ENCODE peak calls at places on chromosomes 3 and 15, in seven cellular contexts. S is lower lobe of right lung, C is upper lobe of right lung, E is GM20000, T is sigmoid colon, Z is choroid plexus epithelial cell, I is BE2C. A is an unnamed sample.

GRCh38 chr3:61954097-61954528 is 392.7 kb downstream of the PTPRG start:
- DNase-seq in S (no peak), C (no peak), E (no peak), T (no peak), Z (peak; percentile 81), I (no peak), A (no peak)

GRCh38 chr3:117549716-117550115 is 840.1 kb downstream of the TUSC7 start:
- DNase-seq in S (no peak), C (no peak), E (no peak), T (no peak), Z (peak; percentile 10), I (no peak), A (no peak)

GRCh38 chr3:105473521-105474223 is 107.0 kb downstream of the ALCAM start:
- DNase-seq in S (no peak), C (no peak), E (no peak), T (no peak), Z (peak; percentile 91), I (no peak), A (no peak)

GRCh38 chr15:67193223-67194009 is 61.0 kb downstream of the AAGAB start:
- DNase-seq in S (no peak), C (no peak), E (no peak), T (peak; percentile 79), Z (peak; percentile 74), I (no peak), A (no peak)

GRCh38 chr3:170307998-170308398 is 49.5 kb upstream of the SKIL start:
- DNase-seq in S (peak; percentile 51), C (no peak), E (no peak), T (no peak), Z (no peak), I (no peak), A (no peak)

GRCh38 chr3:26624209-26624775 is 1.7 kb downstream of the LRRC3B start:
- DNase-seq in S (no peak), C (no peak), E (no peak), T (peak; percentile 58), Z (no peak), I (no peak), A (peak; percentile 56)

GRCh38 chr3:67654832-67655152 is 380 bp upstream of the SUCLG2 start:
- DNase-seq in S (no peak), C (no peak), E (no peak), T (no peak), Z (no peak), I (no peak), A (no peak)

GRCh38 chr3:119035014-119035346 is 334 bp upstream of the IGSF11 start:
- DNase-seq in S (no peak), C (no peak), E (no peak), T (no peak), Z (no peak), I (no peak), A (no peak)

GRCh38 chr3:155106059-155106458 is 25.9 kb downstream of the MME start:
- DNase-seq in S (no peak), C (no peak), E (no peak), T (no peak), Z (no peak), I (no peak), A (no peak)

GRCh38 chr3:135757421-135757820 is 208.1 kb upstream of the PPP2R3A start:
- DNase-seq in S (no peak), C (no peak), E (no peak), T (no peak), Z (no peak), I (no peak), A (no peak)

GRCh38 chr15:86663304-86663703 is 583.6 kb downstream of the AGBL1 start:
- DNase-seq in S (no peak), C (no peak), E (no peak), T (no peak), Z (no peak), I (no peak), A (no peak)

GRCh38 chr3:42270561-42270960 is 4.6 kb upstream of the CCK start:
- DNase-seq in S (no peak), C (no peak), E (no peak), T (no peak), Z (no peak), I (no peak), A (no peak)

GRCh38 chr3:36212291-36212690 is 168.0 kb upstream of the STAC start:
- DNase-seq in S (no peak), C (no peak), E (no peak), T (no peak), Z (peak; percentile 56), I (no peak), A (no peak)

GRCh38 chr15:43253431-43254403 is 13.0 kb downstream of the TGM5 start:
- DNase-seq in S (no peak), C (no peak), E (peak; percentile 65), T (no peak), Z (peak; percentile 81), I (peak; percentile 28), A (no peak)

GRCh38 chr3:173584093-173584833 is 186.7 kb downstream of the NLGN1 start:
- DNase-seq in S (no peak), C (no peak), E (peak; percentile 6), T (no peak), Z (peak; percentile 30), I (peak; percentile 16), A (peak; percentile 59)

GRCh38 chr15:77014137-77015081 is 19.5 kb downstream of the PSTPIP1 start:
- DNase-seq in S (peak; percentile 76), C (peak; percentile 77), E (peak; percentile 73), T (no peak), Z (no peak), I (peak; percentile 10), A (no peak)

GRCh38 chr3:50388720-50389352 is 29.5 kb upstream of the TMEM115 start:
- DNase-seq in S (no peak), C (no peak), E (no peak), T (no peak), Z (peak; percentile 68), I (no peak), A (no peak)

GRCh38 chr3:176513604-176514003 is 683.7 kb downstream of the TBL1XR1 start:
- DNase-seq in S (no peak), C (no peak), E (no peak), T (no peak), Z (peak; percentile 4), I (peak; percentile 15), A (peak; percentile 51)

GRCh38 chr3:143120716-143121239 is 1.2 kb downstream of the CHST2 start:
- DNase-seq in S (peak; percentile 46), C (peak; percentile 68), E (peak; percentile 78), T (no peak), Z (peak; percentile 65), I (peak; percentile 55), A (peak; percentile 47)

GRCh38 chr3:141789281-141789680 is 26.1 kb downstream of the GRK7 start:
- DNase-seq in S (no peak), C (no peak), E (no peak), T (no peak), Z (peak; percentile 12), I (peak; percentile 19), A (no peak)
- TF ChIP-seq CTCF in S (no peak), C (no peak), E (no peak), T (no peak), Z (no peak), I (no peak), A (no peak)

GRCh38 chr3:102226463-102226862 is 208.4 kb upstream of the ZPLD1 start:
- DNase-seq in S (no peak), C (no peak), E (no peak), T (no peak), Z (no peak), I (no peak), A (no peak)

GRCh38 chr3:102224171-102224570 is 210.6 kb upstream of the ZPLD1 start:
- DNase-seq in S (no peak), C (no peak), E (peak; percentile 18), T (no peak), Z (peak; percentile 59), I (no peak), A (no peak)

GRCh38 chr3:102223139-102223538 is 211.7 kb upstream of the ZPLD1 start:
- DNase-seq in S (no peak), C (peak; percentile 59), E (no peak), T (no peak), Z (no peak), I (no peak), A (no peak)

GRCh38 chr3:102229062-102229655 is 205.7 kb upstream of the ZPLD1 start:
- DNase-seq in S (peak; percentile 59), C (peak; percentile 67), E (peak; percentile 45), T (peak; percentile 79), Z (peak; percentile 88), I (peak; percentile 59), A (peak; percentile 79)

GRCh38 chr3:102225407-102226132 is 209.2 kb upstream of the ZPLD1 start:
- DNase-seq in S (no peak), C (no peak), E (peak; percentile 29), T (no peak), Z (peak; percentile 92), I (no peak), A (no peak)
- TF ChIP-seq CTCF in S (peak; percentile 60), C (peak; percentile 61), E (no peak), T (peak; percentile 56), Z (peak; percentile 63), I (peak; percentile 67), A (peak; percentile 45)

DNA sequence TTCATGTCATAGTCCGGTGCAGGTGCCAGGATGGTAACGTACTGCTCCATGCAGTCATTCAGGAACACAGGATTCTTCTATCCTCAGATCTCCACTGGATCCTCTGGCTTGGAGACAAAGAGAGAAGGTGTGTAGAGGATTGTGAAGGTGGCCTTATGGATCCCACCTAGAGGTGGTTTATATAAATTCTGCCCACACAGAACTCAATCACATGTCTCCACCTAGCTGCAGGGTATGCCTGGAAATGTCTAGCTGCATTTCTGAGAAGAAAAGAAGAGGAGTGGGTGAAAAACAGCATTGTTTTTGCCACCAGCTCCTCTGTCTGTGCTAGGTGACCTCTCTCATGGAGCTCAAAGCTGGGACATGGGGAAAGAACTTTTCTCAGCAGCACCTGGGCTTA is 478.7 kb downstream of the PDCD6IP start:
- DNase-seq in S (no peak), C (no peak), E (no peak), T (no peak), Z (no peak), I (no peak), A (no peak)
- TF ChIP-seq CTCF in S (no peak), C (no peak), E (no peak), T (no peak), Z (peak; percentile 16), I (no peak), A (no peak)

GRCh38 chr15:98647026-98647773 is 1.1 kb upstream of the IGF1R start:
- DNase-seq in S (peak; percentile 81), C (peak; percentile 90), E (peak; percentile 89), T (peak; percentile 89), Z (peak; percentile 42), I (peak; percentile 81), A (peak; percentile 88)
- TF ChIP-seq CTCF in S (peak; percentile 51), C (peak; percentile 37), E (peak; percentile 60), T (no peak), Z (no peak), I (no peak), A (no peak)

GRCh38 chr3:134300520-134300919 is 49.9 kb upstream of the RYK start:
- DNase-seq in S (no peak), C (no peak), E (no peak), T (no peak), Z (no peak), I (peak; percentile 39), A (no peak)

GRCh38 chr3:134299888-134300206 is 49.2 kb upstream of the RYK start:
- DNase-seq in S (no peak), C (no peak), E (no peak), T (no peak), Z (no peak), I (no peak), A (no peak)

GRCh38 chr3:134298281-134298680 is 47.6 kb upstream of the RYK start:
- DNase-seq in S (no peak), C (no peak), E (no peak), T (no peak), Z (no peak), I (no peak), A (no peak)

GRCh38 chr3:134302674-134303073 is 52.0 kb upstream of the RYK start:
- DNase-seq in S (no peak), C (no peak), E (no peak), T (no peak), Z (no peak), I (no peak), A (no peak)

GRCh38 chr3:134299185-134299887 is 48.7 kb upstream of the RYK start:
- DNase-seq in S (no peak), C (no peak), E (no peak), T (no peak), Z (peak; percentile 78), I (no peak), A (no peak)
- TF ChIP-seq CTCF in S (no peak), C (peak; percentile 37), E (no peak), T (no peak), Z (peak; percentile 72), I (no peak), A (no peak)

A was measured in nephron progenitor cell.